ENCODE peak calls at places on chromosome 3, in nine cellular contexts. One of them, this sample, is unnamed.

GRCh38 chr3:9911863-9912262 is 5.0 kb upstream of the IL17RC start:
- DNase-seq in uterus: no peak
- DNase-seq in body of pancreas: no peak
- DNase-seq in A549: no peak
- DNase-seq in transverse colon: no peak
- DNase-seq in Peyer's patch: no peak
- DNase-seq in stomach: no peak
- DNase-seq in vagina: no peak
- DNase-seq in prostate gland: no peak
- DNase-seq in this sample: no peak

GRCh38 chr3:149472393-149472792 is 2.1 kb upstream of the TM4SF4 start:
- DNase-seq in uterus: no peak
- DNase-seq in body of pancreas: no peak
- DNase-seq in A549: no peak
- DNase-seq in transverse colon: no peak
- DNase-seq in Peyer's patch: no peak
- DNase-seq in stomach: no peak
- DNase-seq in vagina: no peak
- DNase-seq in prostate gland: no peak
- DNase-seq in this sample: no peak

GRCh38 chr3:25420885-25421284 is 7.2 kb upstream of the RARB start:
- DNase-seq in uterus: no peak
- DNase-seq in body of pancreas: no peak
- DNase-seq in A549: no peak
- DNase-seq in transverse colon: no peak
- DNase-seq in Peyer's patch: no peak
- DNase-seq in stomach: no peak
- DNase-seq in vagina: no peak
- DNase-seq in prostate gland: no peak
- DNase-seq in this sample: no peak

GRCh38 chr3:101148001-101148400 is 154.8 kb upstream of the ABI3BP start:
- DNase-seq in uterus: no peak
- DNase-seq in body of pancreas: no peak
- DNase-seq in A549: no peak
- DNase-seq in transverse colon: no peak
- DNase-seq in Peyer's patch: no peak
- DNase-seq in stomach: no peak
- DNase-seq in vagina: no peak
- DNase-seq in prostate gland: no peak
- DNase-seq in this sample: no peak

GRCh38 chr3:180617049-180617448 is 15.1 kb downstream of the TTC14 start:
- DNase-seq in uterus: no peak
- DNase-seq in body of pancreas: no peak
- DNase-seq in A549: no peak
- DNase-seq in transverse colon: no peak
- DNase-seq in Peyer's patch: no peak
- DNase-seq in stomach: no peak
- DNase-seq in vagina: no peak
- DNase-seq in prostate gland: no peak
- DNase-seq in this sample: no peak

GRCh38 chr3:174276826-174277225 is 582.3 kb upstream of the NAALADL2 start:
- DNase-seq in uterus: no peak
- DNase-seq in body of pancreas: no peak
- DNase-seq in A549: no peak
- DNase-seq in transverse colon: no peak
- DNase-seq in Peyer's patch: no peak
- DNase-seq in stomach: no peak
- DNase-seq in vagina: no peak
- DNase-seq in prostate gland: no peak
- DNase-seq in this sample: no peak

GRCh38 chr3:81726132-81726531 is 35.3 kb downstream of the GBE1 start:
- DNase-seq in uterus: no peak
- DNase-seq in body of pancreas: no peak
- DNase-seq in A549: no peak
- DNase-seq in transverse colon: no peak
- DNase-seq in Peyer's patch: no peak
- DNase-seq in stomach: no peak
- DNase-seq in vagina: no peak
- DNase-seq in prostate gland: no peak
- DNase-seq in this sample: no peak

GRCh38 chr3:135168822-135169221 is 373.8 kb downstream of the EPHB1 start:
- DNase-seq in uterus: no peak
- DNase-seq in body of pancreas: no peak
- DNase-seq in A549: no peak
- DNase-seq in transverse colon: no peak
- DNase-seq in Peyer's patch: no peak
- DNase-seq in stomach: no peak
- DNase-seq in vagina: no peak
- DNase-seq in prostate gland: no peak
- DNase-seq in this sample: no peak

GRCh38 chr3:125684199-125684598 is 88.9 kb upstream of the OSBPL11 start:
- DNase-seq in uterus: peak; percentile 59
- DNase-seq in body of pancreas: peak; percentile 17
- DNase-seq in A549: no peak
- DNase-seq in transverse colon: no peak
- DNase-seq in Peyer's patch: no peak
- DNase-seq in stomach: peak; percentile 39
- DNase-seq in vagina: no peak
- DNase-seq in prostate gland: no peak
- DNase-seq in this sample: no peak

GRCh38 chr3:45966969-45967640 is 23.8 kb downstream of the CXCR6 start:
- DNase-seq in uterus: no peak
- DNase-seq in body of pancreas: no peak
- DNase-seq in A549: no peak
- DNase-seq in transverse colon: no peak
- DNase-seq in Peyer's patch: no peak
- DNase-seq in stomach: no peak
- DNase-seq in vagina: no peak
- DNase-seq in prostate gland: no peak
- DNase-seq in this sample: no peak
- H3K4me3 ChIP-seq in uterus: no peak overlapping the region
- H3K4me3 ChIP-seq in body of pancreas: no peak overlapping the region
- H3K4me3 ChIP-seq in A549: no peak overlapping the region
- H3K4me3 ChIP-seq in transverse colon: no peak overlapping the region
- H3K4me3 ChIP-seq in Peyer's patch: no peak overlapping the region
- H3K4me3 ChIP-seq in stomach: no peak overlapping the region
- H3K4me3 ChIP-seq in vagina: no peak overlapping the region
- H3K4me3 ChIP-seq in prostate gland: no peak overlapping the region
- H3K4me3 ChIP-seq in this sample: no peak overlapping the region

GRCh38 chr3:37179144-37179967 is 5.0 kb upstream of the LRRFIP2 start:
- DNase-seq in uterus: no peak
- DNase-seq in body of pancreas: no peak
- DNase-seq in A549: no peak
- DNase-seq in transverse colon: no peak
- DNase-seq in Peyer's patch: no peak
- DNase-seq in stomach: no peak
- DNase-seq in vagina: no peak
- DNase-seq in prostate gland: no peak
- DNase-seq in this sample: no peak
- H3K4me1 ChIP-seq in uterus: peaks cover 8% of the 10 kb centered on the region
- H3K4me1 ChIP-seq in body of pancreas: peaks cover 18% of the 10 kb centered on the region
- H3K4me1 ChIP-seq in A549: peaks cover 50% of the 10 kb centered on the region
- H3K4me1 ChIP-seq in transverse colon: peaks cover 18% of the 10 kb centered on the region
- H3K4me1 ChIP-seq in Peyer's patch: no peaks in the 10 kb centered on the region
- H3K4me1 ChIP-seq in stomach: peaks cover 27% of the 10 kb centered on the region
- H3K4me1 ChIP-seq in vagina: peaks cover 80% of the 10 kb centered on the region
- H3K4me1 ChIP-seq in prostate gland: peaks cover 3% of the 10 kb centered on the region
- H3K4me1 ChIP-seq in this sample: peaks cover 10% of the 10 kb centered on the region

GRCh38 chr3:42071720-42072582 is 19.2 kb upstream of the TRAK1 start:
- DNase-seq in uterus: peak; percentile 60
- DNase-seq in body of pancreas: peak; percentile 81
- DNase-seq in A549: peak; percentile 33
- DNase-seq in transverse colon: peak; percentile 75
- DNase-seq in Peyer's patch: peak; percentile 54
- DNase-seq in stomach: peak; percentile 75
- DNase-seq in vagina: no peak
- DNase-seq in prostate gland: peak; percentile 94
- DNase-seq in this sample: peak; percentile 62
- TF ChIP-seq POLR2A in uterus: no peak
- TF ChIP-seq POLR2A in body of pancreas: no peak
- TF ChIP-seq POLR2A in A549: no peak
- TF ChIP-seq POLR2A in transverse colon: no peak
- TF ChIP-seq POLR2A in Peyer's patch: no peak
- TF ChIP-seq POLR2A in stomach: no peak
- TF ChIP-seq POLR2A in vagina: no peak
- TF ChIP-seq POLR2A in prostate gland: no peak
- TF ChIP-seq POLR2A in this sample: no peak

DNA sequence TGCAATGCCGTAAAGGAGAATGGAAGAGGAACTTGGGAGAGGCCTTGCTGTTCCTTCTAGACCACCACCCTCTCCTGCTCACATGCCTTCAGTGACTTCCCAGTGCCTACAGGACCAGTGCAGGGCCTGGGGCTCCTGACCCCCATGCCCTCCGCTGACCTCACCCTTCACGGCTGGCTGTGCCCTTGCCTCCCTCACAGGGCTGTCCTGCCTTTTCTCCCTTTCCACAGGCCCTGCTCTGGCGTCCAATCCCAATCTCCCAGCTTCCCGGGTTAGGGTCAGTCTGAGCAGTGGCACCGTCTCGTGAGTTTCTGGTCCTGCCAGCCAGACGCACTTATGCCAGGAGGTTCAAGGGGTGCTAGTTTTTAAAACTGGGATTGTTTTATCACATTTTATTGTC is 110.4 kb downstream of the WNT7A start:
- DNase-seq in uterus: no peak
- DNase-seq in body of pancreas: no peak
- DNase-seq in A549: no peak
- DNase-seq in transverse colon: no peak
- DNase-seq in Peyer's patch: no peak
- DNase-seq in stomach: peak; percentile 13
- DNase-seq in vagina: no peak
- DNase-seq in prostate gland: no peak
- DNase-seq in this sample: no peak
- H3K4me3 ChIP-seq in uterus: no peak overlapping the region
- H3K4me3 ChIP-seq in body of pancreas: no peak overlapping the region
- H3K4me3 ChIP-seq in A549: no peak overlapping the region
- H3K4me3 ChIP-seq in transverse colon: no peak overlapping the region
- H3K4me3 ChIP-seq in Peyer's patch: no peak overlapping the region
- H3K4me3 ChIP-seq in stomach: no peak overlapping the region
- H3K4me3 ChIP-seq in vagina: no peak overlapping the region
- H3K4me3 ChIP-seq in prostate gland: no peak overlapping the region
- H3K4me3 ChIP-seq in this sample: no peak overlapping the region

GRCh38 chr3:72440491-72440890 is 407.8 kb downstream of the SHQ1 start:
- DNase-seq in uterus: no peak
- DNase-seq in body of pancreas: no peak
- DNase-seq in A549: no peak
- DNase-seq in transverse colon: no peak
- DNase-seq in Peyer's patch: no peak
- DNase-seq in stomach: no peak
- DNase-seq in vagina: no peak
- DNase-seq in prostate gland: no peak
- DNase-seq in this sample: no peak

GRCh38 chr3:72437666-72438065 is 410.6 kb downstream of the SHQ1 start:
- DNase-seq in uterus: no peak
- DNase-seq in body of pancreas: no peak
- DNase-seq in A549: no peak
- DNase-seq in transverse colon: no peak
- DNase-seq in Peyer's patch: no peak
- DNase-seq in stomach: no peak
- DNase-seq in vagina: no peak
- DNase-seq in prostate gland: no peak
- DNase-seq in this sample: no peak

GRCh38 chr3:72439321-72440183 is 408.7 kb downstream of the SHQ1 start:
- DNase-seq in uterus: no peak
- DNase-seq in body of pancreas: no peak
- DNase-seq in A549: no peak
- DNase-seq in transverse colon: no peak
- DNase-seq in Peyer's patch: no peak
- DNase-seq in stomach: no peak
- DNase-seq in vagina: no peak
- DNase-seq in prostate gland: no peak
- DNase-seq in this sample: no peak

GRCh38 chr3:72436863-72437592 is 411.2 kb downstream of the SHQ1 start:
- DNase-seq in uterus: no peak
- DNase-seq in body of pancreas: no peak
- DNase-seq in A549: no peak
- DNase-seq in transverse colon: no peak
- DNase-seq in Peyer's patch: no peak
- DNase-seq in stomach: no peak
- DNase-seq in vagina: no peak
- DNase-seq in prostate gland: no peak
- DNase-seq in this sample: no peak

DNA sequence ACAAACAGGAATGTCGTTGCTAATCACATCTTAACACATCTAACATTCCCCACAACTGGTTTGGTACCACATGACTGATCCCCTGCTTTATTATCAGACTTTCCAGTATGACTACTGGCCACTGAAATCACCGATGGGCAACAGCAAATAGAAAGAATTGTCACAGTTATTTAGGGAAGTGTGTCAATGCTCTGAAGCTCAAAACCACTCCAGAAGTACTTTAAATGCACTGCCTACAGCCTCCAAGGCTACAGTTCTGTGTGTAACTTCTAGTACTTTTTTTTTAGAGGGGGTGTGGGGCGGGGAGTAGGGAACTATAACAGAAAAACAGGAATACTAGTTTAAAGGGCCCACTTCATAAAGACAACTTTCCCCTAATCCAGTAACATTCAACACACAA is 410.2 kb downstream of the SHQ1 start:
- DNase-seq in uterus: no peak
- DNase-seq in body of pancreas: no peak
- DNase-seq in A549: no peak
- DNase-seq in transverse colon: no peak
- DNase-seq in Peyer's patch: no peak
- DNase-seq in stomach: no peak
- DNase-seq in vagina: no peak
- DNase-seq in prostate gland: no peak
- DNase-seq in this sample: no peak
- H3K4me1 ChIP-seq in uterus: no peaks in the 10 kb centered on the region
- H3K4me1 ChIP-seq in body of pancreas: peaks cover 12% of the 10 kb centered on the region
- H3K4me1 ChIP-seq in A549: peaks cover 4% of the 10 kb centered on the region
- H3K4me1 ChIP-seq in transverse colon: peaks cover 7% of the 10 kb centered on the region
- H3K4me1 ChIP-seq in Peyer's patch: no peaks in the 10 kb centered on the region
- H3K4me1 ChIP-seq in stomach: no peaks in the 10 kb centered on the region
- H3K4me1 ChIP-seq in vagina: peaks cover 60% of the 10 kb centered on the region
- H3K4me1 ChIP-seq in prostate gland: peaks cover 19% of the 10 kb centered on the region
- H3K4me1 ChIP-seq in this sample: peaks cover 4% of the 10 kb centered on the region

GRCh38 chr3:23390989-23391388 is 187.9 kb downstream of the UBE2E2 start:
- DNase-seq in uterus: no peak
- DNase-seq in body of pancreas: no peak
- DNase-seq in A549: no peak
- DNase-seq in transverse colon: no peak
- DNase-seq in Peyer's patch: no peak
- DNase-seq in stomach: no peak
- DNase-seq in vagina: no peak
- DNase-seq in prostate gland: no peak
- DNase-seq in this sample: no peak
- TF ChIP-seq POLR2A in uterus: no peak
- TF ChIP-seq POLR2A in body of pancreas: no peak
- TF ChIP-seq POLR2A in A549: no peak
- TF ChIP-seq POLR2A in transverse colon: no peak
- TF ChIP-seq POLR2A in Peyer's patch: no peak
- TF ChIP-seq POLR2A in stomach: no peak
- TF ChIP-seq POLR2A in vagina: no peak
- TF ChIP-seq POLR2A in prostate gland: no peak
- TF ChIP-seq POLR2A in this sample: no peak

GRCh38 chr3:114804099-114804498 is 343.0 kb downstream of the ZBTB20 start:
- DNase-seq in uterus: no peak
- DNase-seq in body of pancreas: no peak
- DNase-seq in A549: no peak
- DNase-seq in transverse colon: no peak
- DNase-seq in Peyer's patch: no peak
- DNase-seq in stomach: no peak
- DNase-seq in vagina: no peak
- DNase-seq in prostate gland: no peak
- DNase-seq in this sample: no peak

GRCh38 chr3:114809668-114810413 is 337.2 kb downstream of the ZBTB20 start:
- DNase-seq in uterus: no peak
- DNase-seq in body of pancreas: no peak
- DNase-seq in A549: no peak
- DNase-seq in transverse colon: no peak
- DNase-seq in Peyer's patch: no peak
- DNase-seq in stomach: no peak
- DNase-seq in vagina: no peak
- DNase-seq in prostate gland: no peak
- DNase-seq in this sample: peak; percentile 51
- H3K4me3 ChIP-seq in uterus: no peak overlapping the region
- H3K4me3 ChIP-seq in body of pancreas: no peak overlapping the region
- H3K4me3 ChIP-seq in A549: no peak overlapping the region
- H3K4me3 ChIP-seq in transverse colon: no peak overlapping the region
- H3K4me3 ChIP-seq in Peyer's patch: no peak overlapping the region
- H3K4me3 ChIP-seq in stomach: no peak overlapping the region
- H3K4me3 ChIP-seq in vagina: no peak overlapping the region
- H3K4me3 ChIP-seq in prostate gland: no peak overlapping the region
- H3K4me3 ChIP-seq in this sample: peak overlapping the region; percentile 4